ENCODE peak calls at places on chromosome 5, in five cellular contexts. One of them, this sample, is unnamed.

GRCh38 chr5:62256161-62257017 is 49.6 kb upstream of the KIF2A start:
- DNase-seq in stimulated activated CD4-positive, alpha-beta T cell treated with anti-CD3 and anti-CD28 coated beads, Interleukin-12 subunit alpha, Interleukin-12 subunit beta, amount 100 ng/mL, for 24 hours: no peak
- DNase-seq in GM06990: no peak
- DNase-seq in HTR-8/SVneo: no peak
- DNase-seq in pons: peak; percentile 32
- DNase-seq in this sample: peak; percentile 28

GRCh38 chr5:78291687-78292086 is 2.8 kb downstream of the AP3B1 start:
- DNase-seq in stimulated activated CD4-positive, alpha-beta T cell treated with anti-CD3 and anti-CD28 coated beads, Interleukin-12 subunit alpha, Interleukin-12 subunit beta, amount 100 ng/mL, for 24 hours: no peak
- DNase-seq in GM06990: no peak
- DNase-seq in HTR-8/SVneo: no peak
- DNase-seq in pons: no peak
- DNase-seq in this sample: no peak

GRCh38 chr5:140882591-140882899 is 621 bp downstream of the PCDHA13 start:
- DNase-seq in stimulated activated CD4-positive, alpha-beta T cell treated with anti-CD3 and anti-CD28 coated beads, Interleukin-12 subunit alpha, Interleukin-12 subunit beta, amount 100 ng/mL, for 24 hours: no peak
- DNase-seq in GM06990: no peak
- DNase-seq in HTR-8/SVneo: peak; percentile 31
- DNase-seq in pons: peak; percentile 31
- DNase-seq in this sample: no peak

GRCh38 chr5:132871885-132872284 is 1.6 kb upstream of the LEAP2 start:
- DNase-seq in stimulated activated CD4-positive, alpha-beta T cell treated with anti-CD3 and anti-CD28 coated beads, Interleukin-12 subunit alpha, Interleukin-12 subunit beta, amount 100 ng/mL, for 24 hours: no peak
- DNase-seq in GM06990: no peak
- DNase-seq in HTR-8/SVneo: no peak
- DNase-seq in pons: no peak
- DNase-seq in this sample: no peak

GRCh38 chr5:139897342-139897741 is 101.7 kb downstream of the PSD2 start:
- DNase-seq in stimulated activated CD4-positive, alpha-beta T cell treated with anti-CD3 and anti-CD28 coated beads, Interleukin-12 subunit alpha, Interleukin-12 subunit beta, amount 100 ng/mL, for 24 hours: no peak
- DNase-seq in GM06990: no peak
- DNase-seq in HTR-8/SVneo: no peak
- DNase-seq in pons: no peak
- DNase-seq in this sample: no peak

GRCh38 chr5:159902444-159903121 is 13.7 kb upstream of the ADRA1B start:
- DNase-seq in stimulated activated CD4-positive, alpha-beta T cell treated with anti-CD3 and anti-CD28 coated beads, Interleukin-12 subunit alpha, Interleukin-12 subunit beta, amount 100 ng/mL, for 24 hours: no peak
- DNase-seq in GM06990: no peak
- DNase-seq in HTR-8/SVneo: peak; percentile 69
- DNase-seq in pons: no peak
- DNase-seq in this sample: no peak

GRCh38 chr5:104754311-104754995 is 1191.9 kb upstream of the NUDT12 start:
- DNase-seq in stimulated activated CD4-positive, alpha-beta T cell treated with anti-CD3 and anti-CD28 coated beads, Interleukin-12 subunit alpha, Interleukin-12 subunit beta, amount 100 ng/mL, for 24 hours: no peak
- DNase-seq in GM06990: no peak
- DNase-seq in HTR-8/SVneo: no peak
- DNase-seq in pons: no peak
- DNase-seq in this sample: no peak

GRCh38 chr5:95861858-95862561 is 39.5 kb upstream of the GLRX start:
- DNase-seq in stimulated activated CD4-positive, alpha-beta T cell treated with anti-CD3 and anti-CD28 coated beads, Interleukin-12 subunit alpha, Interleukin-12 subunit beta, amount 100 ng/mL, for 24 hours: no peak
- DNase-seq in GM06990: no peak
- DNase-seq in HTR-8/SVneo: no peak
- DNase-seq in pons: no peak
- DNase-seq in this sample: no peak

GRCh38 chr5:143241892-143242291 is 161.6 kb downstream of the NR3C1 start:
- DNase-seq in stimulated activated CD4-positive, alpha-beta T cell treated with anti-CD3 and anti-CD28 coated beads, Interleukin-12 subunit alpha, Interleukin-12 subunit beta, amount 100 ng/mL, for 24 hours: no peak
- DNase-seq in GM06990: no peak
- DNase-seq in HTR-8/SVneo: no peak
- DNase-seq in pons: no peak
- DNase-seq in this sample: no peak

GRCh38 chr5:74326571-74327338 is 313.8 kb downstream of the ENC1 start:
- DNase-seq in stimulated activated CD4-positive, alpha-beta T cell treated with anti-CD3 and anti-CD28 coated beads, Interleukin-12 subunit alpha, Interleukin-12 subunit beta, amount 100 ng/mL, for 24 hours: peak; percentile 16
- DNase-seq in GM06990: peak; percentile 48
- DNase-seq in HTR-8/SVneo: peak; percentile 81
- DNase-seq in pons: no peak
- DNase-seq in this sample: no peak

GRCh38 chr5:1104327-1105006 is 7.4 kb downstream of the SLC12A7 start:
- DNase-seq in stimulated activated CD4-positive, alpha-beta T cell treated with anti-CD3 and anti-CD28 coated beads, Interleukin-12 subunit alpha, Interleukin-12 subunit beta, amount 100 ng/mL, for 24 hours: no peak
- DNase-seq in GM06990: no peak
- DNase-seq in HTR-8/SVneo: no peak
- DNase-seq in pons: no peak
- DNase-seq in this sample: no peak

GRCh38 chr5:59757442-59757841 is 136.1 kb downstream of the PDE4D start:
- DNase-seq in stimulated activated CD4-positive, alpha-beta T cell treated with anti-CD3 and anti-CD28 coated beads, Interleukin-12 subunit alpha, Interleukin-12 subunit beta, amount 100 ng/mL, for 24 hours: no peak
- DNase-seq in GM06990: no peak
- DNase-seq in HTR-8/SVneo: no peak
- DNase-seq in pons: no peak
- DNase-seq in this sample: no peak

GRCh38 chr5:71932649-71933338 is 174.5 kb upstream of the MAP1B start:
- DNase-seq in stimulated activated CD4-positive, alpha-beta T cell treated with anti-CD3 and anti-CD28 coated beads, Interleukin-12 subunit alpha, Interleukin-12 subunit beta, amount 100 ng/mL, for 24 hours: no peak
- DNase-seq in GM06990: no peak
- DNase-seq in HTR-8/SVneo: peak; percentile 51
- DNase-seq in pons: peak; percentile 44
- DNase-seq in this sample: no peak

GRCh38 chr5:14726066-14726838 is 61.7 kb downstream of the OTULIN start:
- DNase-seq in stimulated activated CD4-positive, alpha-beta T cell treated with anti-CD3 and anti-CD28 coated beads, Interleukin-12 subunit alpha, Interleukin-12 subunit beta, amount 100 ng/mL, for 24 hours: no peak
- DNase-seq in GM06990: no peak
- DNase-seq in HTR-8/SVneo: peak; percentile 30
- DNase-seq in pons: no peak
- DNase-seq in this sample: no peak

GRCh38 chr5:160312139-160312959 is at the start of gene CCNJL:
- DNase-seq in stimulated activated CD4-positive, alpha-beta T cell treated with anti-CD3 and anti-CD28 coated beads, Interleukin-12 subunit alpha, Interleukin-12 subunit beta, amount 100 ng/mL, for 24 hours: no peak
- DNase-seq in GM06990: peak; percentile 36
- DNase-seq in HTR-8/SVneo: peak; percentile 95
- DNase-seq in pons: peak; percentile 26
- DNase-seq in this sample: peak; percentile 99

GRCh38 chr5:180099733-180100611 is 28.4 kb upstream of the RNF130 start:
- DNase-seq in stimulated activated CD4-positive, alpha-beta T cell treated with anti-CD3 and anti-CD28 coated beads, Interleukin-12 subunit alpha, Interleukin-12 subunit beta, amount 100 ng/mL, for 24 hours: no peak
- DNase-seq in GM06990: no peak
- DNase-seq in HTR-8/SVneo: no peak
- DNase-seq in pons: no peak
- DNase-seq in this sample: no peak

GRCh38 chr5:56851258-56851941 is 36.1 kb downstream of the MAP3K1 start:
- DNase-seq in stimulated activated CD4-positive, alpha-beta T cell treated with anti-CD3 and anti-CD28 coated beads, Interleukin-12 subunit alpha, Interleukin-12 subunit beta, amount 100 ng/mL, for 24 hours: no peak
- DNase-seq in GM06990: no peak
- DNase-seq in HTR-8/SVneo: no peak
- DNase-seq in pons: no peak
- DNase-seq in this sample: no peak

GRCh38 chr5:36073595-36074216 is 7.0 kb upstream of the UGT3A2 start:
- DNase-seq in stimulated activated CD4-positive, alpha-beta T cell treated with anti-CD3 and anti-CD28 coated beads, Interleukin-12 subunit alpha, Interleukin-12 subunit beta, amount 100 ng/mL, for 24 hours: no peak
- DNase-seq in GM06990: no peak
- DNase-seq in HTR-8/SVneo: no peak
- DNase-seq in pons: no peak
- DNase-seq in this sample: peak; percentile 39

GRCh38 chr5:172777381-172778222 is 6.6 kb upstream of the DUSP1 start:
- DNase-seq in stimulated activated CD4-positive, alpha-beta T cell treated with anti-CD3 and anti-CD28 coated beads, Interleukin-12 subunit alpha, Interleukin-12 subunit beta, amount 100 ng/mL, for 24 hours: peak; percentile 68
- DNase-seq in GM06990: peak; percentile 79
- DNase-seq in HTR-8/SVneo: peak; percentile 72
- DNase-seq in pons: peak; percentile 53
- DNase-seq in this sample: no peak

GRCh38 chr5:112419596-112420110 is 576 bp upstream of the EPB41L4A start:
- DNase-seq in stimulated activated CD4-positive, alpha-beta T cell treated with anti-CD3 and anti-CD28 coated beads, Interleukin-12 subunit alpha, Interleukin-12 subunit beta, amount 100 ng/mL, for 24 hours: no peak
- DNase-seq in GM06990: peak; percentile 40
- DNase-seq in HTR-8/SVneo: peak; percentile 36
- DNase-seq in pons: no peak
- DNase-seq in this sample: peak; percentile 75

GRCh38 chr5:128538249-128539037 is 398 bp upstream of the FBN2 start:
- DNase-seq in stimulated activated CD4-positive, alpha-beta T cell treated with anti-CD3 and anti-CD28 coated beads, Interleukin-12 subunit alpha, Interleukin-12 subunit beta, amount 100 ng/mL, for 24 hours: no peak
- DNase-seq in GM06990: peak; percentile 3
- DNase-seq in HTR-8/SVneo: peak; percentile 79
- DNase-seq in pons: no peak
- DNase-seq in this sample: no peak

GRCh38 chr5:163105456-163105855 is 331.9 kb upstream of the CCNG1 start:
- DNase-seq in stimulated activated CD4-positive, alpha-beta T cell treated with anti-CD3 and anti-CD28 coated beads, Interleukin-12 subunit alpha, Interleukin-12 subunit beta, amount 100 ng/mL, for 24 hours: no peak
- DNase-seq in GM06990: no peak
- DNase-seq in HTR-8/SVneo: no peak
- DNase-seq in pons: no peak
- DNase-seq in this sample: no peak

GRCh38 chr5:25028994-25029393 is 384.2 kb upstream of the CDH10 start:
- DNase-seq in stimulated activated CD4-positive, alpha-beta T cell treated with anti-CD3 and anti-CD28 coated beads, Interleukin-12 subunit alpha, Interleukin-12 subunit beta, amount 100 ng/mL, for 24 hours: no peak
- DNase-seq in GM06990: no peak
- DNase-seq in HTR-8/SVneo: no peak
- DNase-seq in pons: peak; percentile 37
- DNase-seq in this sample: peak; percentile 25

GRCh38 chr5:134113908-134114875 is at the start of gene TCF7:
- DNase-seq in stimulated activated CD4-positive, alpha-beta T cell treated with anti-CD3 and anti-CD28 coated beads, Interleukin-12 subunit alpha, Interleukin-12 subunit beta, amount 100 ng/mL, for 24 hours: peak; percentile 50
- DNase-seq in GM06990: peak; percentile 81
- DNase-seq in HTR-8/SVneo: peak; percentile 86
- DNase-seq in pons: peak; percentile 67
- DNase-seq in this sample: peak; percentile 96

GRCh38 chr5:13278148-13278547 is 666.3 kb downstream of the DNAH5 start:
- DNase-seq in stimulated activated CD4-positive, alpha-beta T cell treated with anti-CD3 and anti-CD28 coated beads, Interleukin-12 subunit alpha, Interleukin-12 subunit beta, amount 100 ng/mL, for 24 hours: no peak
- DNase-seq in GM06990: no peak
- DNase-seq in HTR-8/SVneo: no peak
- DNase-seq in pons: no peak
- DNase-seq in this sample: no peak

This sample was measured in D341Med.